ENCODE peak calls at places on chromosome 6, in nine cellular contexts. One of them, this sample, is unnamed.

GRCh38 chr6:90169328-90169886 is 127.2 kb downstream of the BACH2 start:
- DNase-seq in CD8-positive, alpha-beta memory T cell: no peak
- DNase-seq in tibial nerve: no peak
- DNase-seq in pancreas: no peak
- DNase-seq in choroid plexus epithelial cell: peak
- DNase-seq in fibroblast of mammary gland: no peak
- DNase-seq in lower leg skin: no peak
- DNase-seq in esophagus squamous epithelium: no peak
- DNase-seq in GM23338: no peak
- DNase-seq in this sample: no peak

GRCh38 chr6:47453372-47453936 is 24.1 kb upstream of the CD2AP start:
- DNase-seq in CD8-positive, alpha-beta memory T cell: no peak
- DNase-seq in tibial nerve: no peak
- DNase-seq in pancreas: no peak
- DNase-seq in choroid plexus epithelial cell: no peak
- DNase-seq in fibroblast of mammary gland: no peak
- DNase-seq in lower leg skin: no peak
- DNase-seq in esophagus squamous epithelium: no peak
- DNase-seq in GM23338: no peak
- DNase-seq in this sample: no peak

GRCh38 chr6:158760618-158761250 is 58.4 kb downstream of the EZR start:
- DNase-seq in CD8-positive, alpha-beta memory T cell: no peak
- DNase-seq in tibial nerve: no peak
- DNase-seq in pancreas: no peak
- DNase-seq in choroid plexus epithelial cell: no peak
- DNase-seq in fibroblast of mammary gland: no peak
- DNase-seq in lower leg skin: no peak
- DNase-seq in esophagus squamous epithelium: no peak
- DNase-seq in GM23338: no peak
- DNase-seq in this sample: peak

GRCh38 chr6:46983007-46983411 is 59.1 kb downstream of the ADGRF1 start:
- DNase-seq in CD8-positive, alpha-beta memory T cell: no peak
- DNase-seq in tibial nerve: no peak
- DNase-seq in pancreas: no peak
- DNase-seq in choroid plexus epithelial cell: no peak
- DNase-seq in fibroblast of mammary gland: no peak
- DNase-seq in lower leg skin: no peak
- DNase-seq in esophagus squamous epithelium: no peak
- DNase-seq in GM23338: peak
- DNase-seq in this sample: peak

GRCh38 chr6:39193201-39193791 is 36.0 kb downstream of the KCNK5 start:
- DNase-seq in CD8-positive, alpha-beta memory T cell: peak
- DNase-seq in tibial nerve: no peak
- DNase-seq in pancreas: no peak
- DNase-seq in choroid plexus epithelial cell: no peak
- DNase-seq in fibroblast of mammary gland: no peak
- DNase-seq in lower leg skin: no peak
- DNase-seq in esophagus squamous epithelium: no peak
- DNase-seq in GM23338: no peak
- DNase-seq in this sample: no peak

GRCh38 chr6:130159876-130160415 is 62.8 kb downstream of the SAMD3 start:
- DNase-seq in CD8-positive, alpha-beta memory T cell: no peak
- DNase-seq in tibial nerve: no peak
- DNase-seq in pancreas: no peak
- DNase-seq in choroid plexus epithelial cell: no peak
- DNase-seq in fibroblast of mammary gland: peak
- DNase-seq in lower leg skin: no peak
- DNase-seq in esophagus squamous epithelium: no peak
- DNase-seq in GM23338: no peak
- DNase-seq in this sample: no peak

GRCh38 chr6:168050861-168051586 is 28.0 kb downstream of the FRMD1 start:
- DNase-seq in CD8-positive, alpha-beta memory T cell: peak
- DNase-seq in tibial nerve: no peak
- DNase-seq in pancreas: no peak
- DNase-seq in choroid plexus epithelial cell: peak
- DNase-seq in fibroblast of mammary gland: peak
- DNase-seq in lower leg skin: no peak
- DNase-seq in esophagus squamous epithelium: no peak
- DNase-seq in GM23338: peak
- DNase-seq in this sample: peak

GRCh38 chr6:90295854-90296345 is 743 bp downstream of the BACH2 start:
- DNase-seq in CD8-positive, alpha-beta memory T cell: peak
- DNase-seq in tibial nerve: peak
- DNase-seq in pancreas: peak
- DNase-seq in choroid plexus epithelial cell: peak
- DNase-seq in fibroblast of mammary gland: peak
- DNase-seq in lower leg skin: peak
- DNase-seq in esophagus squamous epithelium: peak
- DNase-seq in GM23338: peak
- DNase-seq in this sample: peak

GRCh38 chr6:127288705-127289104 is 22.0 kb downstream of the RNF146 start:
- DNase-seq in CD8-positive, alpha-beta memory T cell: no peak
- DNase-seq in tibial nerve: no peak
- DNase-seq in pancreas: no peak
- DNase-seq in choroid plexus epithelial cell: peak
- DNase-seq in fibroblast of mammary gland: no peak
- DNase-seq in lower leg skin: no peak
- DNase-seq in esophagus squamous epithelium: no peak
- DNase-seq in GM23338: no peak
- DNase-seq in this sample: no peak

GRCh38 chr6:127348046-127348661 is 4.7 kb upstream of the ECHDC1 start:
- DNase-seq in CD8-positive, alpha-beta memory T cell: no peak
- DNase-seq in tibial nerve: no peak
- DNase-seq in pancreas: no peak
- DNase-seq in choroid plexus epithelial cell: no peak
- DNase-seq in fibroblast of mammary gland: no peak
- DNase-seq in lower leg skin: no peak
- DNase-seq in esophagus squamous epithelium: no peak
- DNase-seq in GM23338: no peak
- DNase-seq in this sample: no peak

GRCh38 chr6:46011241-46012085 is 4.2 kb downstream of the CLIC5 start:
- DNase-seq in CD8-positive, alpha-beta memory T cell: peak
- DNase-seq in tibial nerve: no peak
- DNase-seq in pancreas: no peak
- DNase-seq in choroid plexus epithelial cell: peak
- DNase-seq in fibroblast of mammary gland: no peak
- DNase-seq in lower leg skin: no peak
- DNase-seq in esophagus squamous epithelium: no peak
- DNase-seq in GM23338: no peak
- DNase-seq in this sample: no peak

GRCh38 chr6:90074161-90074560 is 179.9 kb downstream of the GJA10 start:
- DNase-seq in CD8-positive, alpha-beta memory T cell: no peak
- DNase-seq in tibial nerve: no peak
- DNase-seq in pancreas: no peak
- DNase-seq in choroid plexus epithelial cell: peak
- DNase-seq in fibroblast of mammary gland: peak
- DNase-seq in lower leg skin: no peak
- DNase-seq in esophagus squamous epithelium: no peak
- DNase-seq in GM23338: no peak
- DNase-seq in this sample: no peak

GRCh38 chr6:6002809-6003333 is 3.9 kb downstream of the NRN1 start:
- DNase-seq in CD8-positive, alpha-beta memory T cell: no peak
- DNase-seq in tibial nerve: no peak
- DNase-seq in pancreas: no peak
- DNase-seq in choroid plexus epithelial cell: no peak
- DNase-seq in fibroblast of mammary gland: peak
- DNase-seq in lower leg skin: no peak
- DNase-seq in esophagus squamous epithelium: no peak
- DNase-seq in GM23338: no peak
- DNase-seq in this sample: no peak

GRCh38 chr6:145814035-145814500 is 527 bp downstream of the FBXO30 start:
- DNase-seq in CD8-positive, alpha-beta memory T cell: no peak
- DNase-seq in tibial nerve: no peak
- DNase-seq in pancreas: peak
- DNase-seq in choroid plexus epithelial cell: no peak
- DNase-seq in fibroblast of mammary gland: peak
- DNase-seq in lower leg skin: no peak
- DNase-seq in esophagus squamous epithelium: no peak
- DNase-seq in GM23338: peak
- DNase-seq in this sample: no peak

GRCh38 chr6:112029045-112029822 is 24.7 kb upstream of the CCN6 start:
- DNase-seq in CD8-positive, alpha-beta memory T cell: peak
- DNase-seq in tibial nerve: no peak
- DNase-seq in pancreas: peak
- DNase-seq in choroid plexus epithelial cell: peak
- DNase-seq in fibroblast of mammary gland: peak
- DNase-seq in lower leg skin: no peak
- DNase-seq in esophagus squamous epithelium: no peak
- DNase-seq in GM23338: peak
- DNase-seq in this sample: peak

GRCh38 chr6:27679308-27679967 is 206.5 kb upstream of the ZNF184 start:
- DNase-seq in CD8-positive, alpha-beta memory T cell: no peak
- DNase-seq in tibial nerve: no peak
- DNase-seq in pancreas: no peak
- DNase-seq in choroid plexus epithelial cell: peak
- DNase-seq in fibroblast of mammary gland: no peak
- DNase-seq in lower leg skin: no peak
- DNase-seq in esophagus squamous epithelium: no peak
- DNase-seq in GM23338: peak
- DNase-seq in this sample: no peak
- H3K4me3 ChIP-seq in CD8-positive, alpha-beta memory T cell: no peak
- H3K4me3 ChIP-seq in tibial nerve: no peak
- H3K4me3 ChIP-seq in pancreas: no peak
- H3K4me3 ChIP-seq in choroid plexus epithelial cell: no peak
- H3K4me3 ChIP-seq in fibroblast of mammary gland: peak
- H3K4me3 ChIP-seq in lower leg skin: no peak
- H3K4me3 ChIP-seq in esophagus squamous epithelium: no peak
- H3K4me3 ChIP-seq in GM23338: peak
- H3K4me3 ChIP-seq in this sample: peak

GRCh38 chr6:138162947-138163569 is 1.3 kb downstream of the ARFGEF3 start:
- DNase-seq in CD8-positive, alpha-beta memory T cell: no peak
- DNase-seq in tibial nerve: no peak
- DNase-seq in pancreas: no peak
- DNase-seq in choroid plexus epithelial cell: no peak
- DNase-seq in fibroblast of mammary gland: no peak
- DNase-seq in lower leg skin: no peak
- DNase-seq in esophagus squamous epithelium: no peak
- DNase-seq in GM23338: peak
- DNase-seq in this sample: no peak
- H3K4me3 ChIP-seq in CD8-positive, alpha-beta memory T cell: no peak
- H3K4me3 ChIP-seq in tibial nerve: peak
- H3K4me3 ChIP-seq in pancreas: peak
- H3K4me3 ChIP-seq in choroid plexus epithelial cell: no peak
- H3K4me3 ChIP-seq in fibroblast of mammary gland: no peak
- H3K4me3 ChIP-seq in lower leg skin: no peak
- H3K4me3 ChIP-seq in esophagus squamous epithelium: no peak
- H3K4me3 ChIP-seq in GM23338: peak
- H3K4me3 ChIP-seq in this sample: peak

GRCh38 chr6:155110721-155111120 is 115.6 kb downstream of the TIAM2 start:
- DNase-seq in CD8-positive, alpha-beta memory T cell: no peak
- DNase-seq in tibial nerve: no peak
- DNase-seq in pancreas: no peak
- DNase-seq in choroid plexus epithelial cell: no peak
- DNase-seq in fibroblast of mammary gland: no peak
- DNase-seq in lower leg skin: no peak
- DNase-seq in esophagus squamous epithelium: no peak
- DNase-seq in GM23338: no peak
- DNase-seq in this sample: no peak

GRCh38 chr6:155103816-155104366 is 108.8 kb downstream of the TIAM2 start:
- DNase-seq in CD8-positive, alpha-beta memory T cell: no peak
- DNase-seq in tibial nerve: no peak
- DNase-seq in pancreas: no peak
- DNase-seq in choroid plexus epithelial cell: peak
- DNase-seq in fibroblast of mammary gland: peak
- DNase-seq in lower leg skin: no peak
- DNase-seq in esophagus squamous epithelium: no peak
- DNase-seq in GM23338: peak
- DNase-seq in this sample: peak

GRCh38 chr6:155106456-155107107 is 111.5 kb downstream of the TIAM2 start:
- DNase-seq in CD8-positive, alpha-beta memory T cell: no peak
- DNase-seq in tibial nerve: no peak
- DNase-seq in pancreas: no peak
- DNase-seq in choroid plexus epithelial cell: peak
- DNase-seq in fibroblast of mammary gland: no peak
- DNase-seq in lower leg skin: no peak
- DNase-seq in esophagus squamous epithelium: no peak
- DNase-seq in GM23338: no peak
- DNase-seq in this sample: no peak

GRCh38 chr6:155107432-155108069 is 112.4 kb downstream of the TIAM2 start:
- DNase-seq in CD8-positive, alpha-beta memory T cell: no peak
- DNase-seq in tibial nerve: no peak
- DNase-seq in pancreas: no peak
- DNase-seq in choroid plexus epithelial cell: no peak
- DNase-seq in fibroblast of mammary gland: no peak
- DNase-seq in lower leg skin: no peak
- DNase-seq in esophagus squamous epithelium: no peak
- DNase-seq in GM23338: no peak
- DNase-seq in this sample: no peak

GRCh38 chr6:155108070-155108815 is 113.1 kb downstream of the TIAM2 start:
- DNase-seq in CD8-positive, alpha-beta memory T cell: no peak
- DNase-seq in tibial nerve: no peak
- DNase-seq in pancreas: no peak
- DNase-seq in choroid plexus epithelial cell: peak
- DNase-seq in fibroblast of mammary gland: no peak
- DNase-seq in lower leg skin: no peak
- DNase-seq in esophagus squamous epithelium: no peak
- DNase-seq in GM23338: no peak
- DNase-seq in this sample: no peak
- H3K4me3 ChIP-seq in CD8-positive, alpha-beta memory T cell: no peak
- H3K4me3 ChIP-seq in tibial nerve: no peak
- H3K4me3 ChIP-seq in pancreas: no peak
- H3K4me3 ChIP-seq in choroid plexus epithelial cell: no peak
- H3K4me3 ChIP-seq in fibroblast of mammary gland: no peak
- H3K4me3 ChIP-seq in lower leg skin: no peak
- H3K4me3 ChIP-seq in esophagus squamous epithelium: no peak
- H3K4me3 ChIP-seq in GM23338: no peak
- H3K4me3 ChIP-seq in this sample: no peak

GRCh38 chr6:36025260-36025931 is 955 bp upstream of the SLC26A8 start:
- DNase-seq in CD8-positive, alpha-beta memory T cell: no peak
- DNase-seq in tibial nerve: no peak
- DNase-seq in pancreas: no peak
- DNase-seq in choroid plexus epithelial cell: peak
- DNase-seq in fibroblast of mammary gland: peak
- DNase-seq in lower leg skin: no peak
- DNase-seq in esophagus squamous epithelium: no peak
- DNase-seq in GM23338: no peak
- DNase-seq in this sample: no peak

GRCh38 chr6:36025932-36026327 is 1.5 kb upstream of the SLC26A8 start:
- DNase-seq in CD8-positive, alpha-beta memory T cell: no peak
- DNase-seq in tibial nerve: no peak
- DNase-seq in pancreas: no peak
- DNase-seq in choroid plexus epithelial cell: peak
- DNase-seq in fibroblast of mammary gland: peak
- DNase-seq in lower leg skin: no peak
- DNase-seq in esophagus squamous epithelium: no peak
- DNase-seq in GM23338: peak
- DNase-seq in this sample: peak

GRCh38 chr6:36028088-36028886 is 679 bp downstream of the MAPK14 start:
- DNase-seq in CD8-positive, alpha-beta memory T cell: peak
- DNase-seq in tibial nerve: no peak
- DNase-seq in pancreas: peak
- DNase-seq in choroid plexus epithelial cell: peak
- DNase-seq in fibroblast of mammary gland: peak
- DNase-seq in lower leg skin: peak
- DNase-seq in esophagus squamous epithelium: no peak
- DNase-seq in GM23338: peak
- DNase-seq in this sample: peak

GRCh38 chr6:36027501-36028087 is at the start of gene MAPK14:
- DNase-seq in CD8-positive, alpha-beta memory T cell: peak
- DNase-seq in tibial nerve: peak
- DNase-seq in pancreas: peak
- DNase-seq in choroid plexus epithelial cell: peak
- DNase-seq in fibroblast of mammary gland: peak
- DNase-seq in lower leg skin: peak
- DNase-seq in esophagus squamous epithelium: peak
- DNase-seq in GM23338: peak
- DNase-seq in this sample: peak

GRCh38 chr6:36024154-36024760 is at the start of gene SLC26A8:
- DNase-seq in CD8-positive, alpha-beta memory T cell: no peak
- DNase-seq in tibial nerve: no peak
- DNase-seq in pancreas: no peak
- DNase-seq in choroid plexus epithelial cell: no peak
- DNase-seq in fibroblast of mammary gland: no peak
- DNase-seq in lower leg skin: no peak
- DNase-seq in esophagus squamous epithelium: no peak
- DNase-seq in GM23338: peak
- DNase-seq in this sample: peak
- H3K4me3 ChIP-seq in CD8-positive, alpha-beta memory T cell: no peak
- H3K4me3 ChIP-seq in tibial nerve: no peak
- H3K4me3 ChIP-seq in pancreas: no peak
- H3K4me3 ChIP-seq in choroid plexus epithelial cell: peak
- H3K4me3 ChIP-seq in fibroblast of mammary gland: no peak
- H3K4me3 ChIP-seq in lower leg skin: no peak
- H3K4me3 ChIP-seq in esophagus squamous epithelium: peak
- H3K4me3 ChIP-seq in GM23338: peak
- H3K4me3 ChIP-seq in this sample: peak

This sample was measured in H7.